ENCODE peak calls at places on chromosomes 13 and 19, in five cellular contexts. C is HepG2, U is K562, E is H1, V is GM12891. B is an unnamed sample.

GRCh38 chr13:106133025-106133424 is 402.4 kb downstream of the EFNB2 start:
- DNase-seq in V (no peak), U (no peak), C (no peak), E (no peak), B (no peak)

GRCh38 chr13:74288361-74288911 is 154.2 kb upstream of the KLF12 start:
- DNase-seq in E (peak), U (no peak), C (no peak), V (no peak), B (no peak)

GRCh38 chr19:13169769-13170168 is 19.6 kb downstream of the IER2 start:
- DNase-seq in E (no peak), V (no peak), C (no peak), U (peak), B (no peak)

GRCh38 chr19:33442706-33443105 is 69.2 kb downstream of the CEBPG start:
- DNase-seq in U (no peak), C (no peak), V (no peak), E (no peak), B (no peak)

GRCh38 chr13:109199280-109199679 is 569.9 kb downstream of the MYO16 start:
- DNase-seq in U (no peak), C (no peak), V (no peak), E (no peak), B (no peak)

GRCh38 chr19:29988351-29988750 is 46.3 kb downstream of the URI1 start:
- DNase-seq in U (peak), V (no peak), C (peak), E (no peak), B (no peak)

GRCh38 chr19:44758596-44758995 is 10.1 kb downstream of the BCL3 start:
- DNase-seq in E (peak), V (no peak), C (no peak), U (no peak), B (no peak)

GRCh38 chr13:61795580-61795979 is 379.9 kb upstream of the PCDH20 start:
- DNase-seq in U (no peak), C (no peak), V (no peak), E (no peak), B (no peak)

GRCh38 chr19:48627211-48627864 is 8.0 kb downstream of the SPHK2 start:
- DNase-seq in V (no peak), C (peak), U (no peak), E (no peak), B (no peak)

GRCh38 chr13:102198418-102199322 is 203.2 kb downstream of the FGF14 start:
- DNase-seq in C (no peak), E (no peak), V (no peak), U (no peak), B (no peak)

GRCh38 chr19:17471410-17472125 is 1.2 kb downstream of the SLC27A1 start:
- DNase-seq in C (no peak), V (no peak), E (no peak), U (no peak), B (no peak)

GRCh38 chr19:47699360-47699917 is 13.8 kb upstream of the EHD2 start:
- DNase-seq in V (peak), C (peak), E (peak), U (peak), B (peak)

GRCh38 chr19:15417699-15418098 is 1.1 kb downstream of the AKAP8L start:
- DNase-seq in U (no peak), V (no peak), C (no peak), E (no peak), B (no peak)

GRCh38 chr13:102877285-102877684 is 31.5 kb downstream of the ERCC5 start:
- DNase-seq in U (no peak), C (peak), V (no peak), E (no peak), B (no peak)

GRCh38 chr13:73473016-73473415 is 414.2 kb downstream of the KLF5 start:
- DNase-seq in C (no peak), V (no peak), E (no peak), U (no peak), B (no peak)

GRCh38 chr19:20334760-20335159 is 167.7 kb downstream of the ZNF486 start:
- DNase-seq in C (no peak), V (no peak), E (no peak), U (no peak), B (no peak)

GRCh38 chr13:70253834-70254233 is 145.6 kb upstream of the KLHL1 start:
- DNase-seq in V (no peak), U (no peak), E (no peak), C (peak), B (no peak)

GRCh38 chr19:54431255-54431838 is 16.1 kb downstream of the TTYH1 start:
- DNase-seq in U (no peak), V (no peak), E (no peak), C (no peak), B (no peak)

GRCh38 chr13:113927661-113928581 is 46.0 kb downstream of the C13orf46 start:
- DNase-seq in V (no peak), U (no peak), E (no peak), C (no peak), B (no peak)

GRCh38 chr13:100203696-100204367 is 114.9 kb downstream of the PCCA start:
- DNase-seq in E (no peak), U (no peak), C (no peak), V (no peak), B (no peak)

GRCh38 chr19:41175825-41176734 is 16.9 kb upstream of the CYP2S1 start:
- DNase-seq in U (no peak), E (peak), V (no peak), C (peak), B (no peak)

GRCh38 chr19:47255947-47256687 is at the start of gene CCDC9:
- DNase-seq in U (no peak), C (peak), E (peak), V (peak), B (peak)

GRCh38 chr19:50933640-50934039 is 19.2 kb downstream of the KLK5 start:
- DNase-seq in U (no peak), V (no peak), E (no peak), C (no peak), B (no peak)

GRCh38 chr19:7018828-7019227 is 2.4 kb downstream of the MBD3L2B start:
- DNase-seq in U (no peak), C (no peak), V (no peak), E (no peak), B (no peak)

GRCh38 chr19:18388328-18389094 is 2.6 kb downstream of the GDF15 start:
- DNase-seq in C (peak), E (peak), U (peak), V (peak), B (peak)

GRCh38 chr13:106318941-106319411 is 216.5 kb downstream of the EFNB2 start:
- DNase-seq in C (no peak), V (no peak), E (no peak), U (no peak), B (no peak)

GRCh38 chr13:103022328-103022727 is 43.9 kb downstream of the SLC10A2 start:
- DNase-seq in V (no peak), U (no peak), E (no peak), C (no peak), B (no peak)

GRCh38 chr13:114154476-114154875 is 22.1 kb upstream of the RASA3 start:
- DNase-seq in V (no peak), U (no peak), C (no peak), E (no peak), B (no peak)

GRCh38 chr13:70816853-70817252 is 708.6 kb upstream of the KLHL1 start:
- DNase-seq in E (no peak), C (no peak), U (no peak), V (no peak), B (no peak)

GRCh38 chr13:50015263-50015662 is at the start of gene KCNRG:
- DNase-seq in V (no peak), C (no peak), E (no peak), U (no peak), B (no peak)

GRCh38 chr13:109600078-109600477 is 186.3 kb downstream of the IRS2 start:
- DNase-seq in V (no peak), C (no peak), U (no peak), E (no peak), B (no peak)

GRCh38 chr19:13195678-13196077 is 45.5 kb downstream of the IER2 start:
- DNase-seq in U (peak), E (peak), V (peak), C (peak), B (peak)

GRCh38 chr19:42207767-42208259 is 9.7 kb downstream of the DEDD2 start:
- DNase-seq in E (no peak), C (no peak), V (no peak), U (peak), B (no peak)

GRCh38 chr19:49149652-49150105 is 5.5 kb downstream of the HRC start:
- DNase-seq in U (peak), C (peak), V (no peak), E (peak), B (no peak)

GRCh38 chr13:49259586-49259985 is 11.9 kb downstream of the CDADC1 start:
- DNase-seq in E (no peak), C (no peak), V (no peak), U (no peak), B (no peak)

GRCh38 chr13:19586904-19587634 is 25.7 kb upstream of the TPTE2 start:
- DNase-seq in C (peak), V (peak), E (no peak), U (peak), B (peak)

GRCh38 chr13:103031332-103031873 is 34.8 kb downstream of the SLC10A2 start:
- DNase-seq in C (no peak), V (peak), E (no peak), U (no peak), B (no peak)

GRCh38 chr19:56110515-56111448 is 10.3 kb downstream of the ZNF787 start:
- DNase-seq in C (peak), E (no peak), U (no peak), V (no peak), B (no peak)

DNA sequence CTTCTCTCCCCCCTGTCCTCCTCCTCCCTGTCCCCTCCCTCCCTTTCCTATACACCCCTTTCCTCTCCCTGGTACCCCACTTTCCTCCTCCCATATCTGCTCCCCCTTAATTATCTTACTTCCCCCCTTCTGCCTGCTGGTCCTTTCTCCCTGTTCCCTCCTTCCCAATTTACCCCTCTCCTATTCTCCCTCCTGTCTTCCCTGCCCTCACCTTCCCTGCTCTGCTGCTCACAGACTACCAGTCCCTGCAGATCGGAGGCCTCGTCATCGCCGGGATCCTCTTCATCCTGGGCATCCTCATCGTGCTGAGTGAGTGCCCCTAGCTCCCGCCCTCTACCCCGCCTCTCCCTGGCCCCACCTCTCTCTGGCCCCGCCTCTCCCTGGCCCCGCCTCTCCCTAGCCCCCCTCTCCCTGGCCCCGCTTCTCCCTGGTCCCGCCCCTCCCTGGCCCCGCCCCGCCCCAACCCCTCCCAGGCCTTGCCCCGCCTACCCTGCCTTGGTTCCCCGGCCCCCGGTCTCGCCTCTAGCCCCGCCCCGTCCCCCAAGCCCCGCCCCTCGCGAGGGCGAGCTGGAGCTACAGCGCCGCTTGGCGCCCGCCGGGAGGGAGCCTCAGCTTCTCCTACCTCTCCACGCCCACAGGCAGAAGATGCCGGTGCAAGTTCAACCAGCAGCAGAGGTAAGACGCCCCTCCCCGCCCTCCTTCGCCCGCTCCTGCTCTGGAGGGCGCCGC is 2.0 kb upstream of the FXYD7 start:
- DNase-seq in C (peak), V (peak), E (peak), U (peak), B (peak)
- TF ChIP-seq POLR2A in C (peak), V (no peak), E (no peak), U (no peak), B (no peak)

GRCh38 chr13:87903568-87903967 is 232.4 kb downstream of the SLITRK5 start:
- DNase-seq in U (no peak), E (no peak), C (no peak), V (no peak), B (no peak)
- TF ChIP-seq TAF1 in U (no peak), E (no peak), C (no peak), V (no peak), B (no peak)

GRCh38 chr19:797528-798414 is 519 bp downstream of the PTBP1 start:
- DNase-seq in V (peak), E (peak), U (peak), C (peak), B (peak)
- TF ChIP-seq POLR2AphosphoS5 in V (peak), E (peak), U (peak), C (no peak), B (peak)

DNA sequence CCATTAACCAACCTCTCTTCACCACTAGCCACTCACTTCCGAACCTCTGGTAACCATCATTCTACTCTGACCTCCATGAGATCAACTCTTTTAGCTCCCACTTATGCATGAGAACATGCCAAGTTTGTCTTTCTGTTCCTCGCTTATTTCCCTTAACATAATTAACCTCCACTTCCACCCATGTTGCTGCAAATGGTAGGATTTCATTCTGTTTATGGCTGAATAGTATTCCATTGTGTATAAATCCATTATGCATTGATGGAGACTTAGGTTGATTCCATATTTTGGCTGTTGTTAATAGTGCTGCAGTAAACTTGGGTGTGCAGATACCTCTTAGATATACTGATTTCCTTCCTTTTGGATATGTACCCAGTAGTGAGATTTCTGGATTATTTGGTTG is 30.2 kb downstream of the ZNF382 start:
- DNase-seq in U (no peak), V (no peak), E (no peak), C (no peak), B (no peak)
- TF ChIP-seq POLR2A in U (no peak), V (no peak), E (no peak), C (no peak), B (no peak)

GRCh38 chr13:110714798-110715394 is 1.4 kb downstream of the ING1 start:
- DNase-seq in C (peak), E (peak), U (no peak), V (no peak), B (no peak)
- TF ChIP-seq TAF1 in C (peak), E (peak), U (peak), V (peak), B (peak)